ENCODE peak calls at places on chromosomes 13 and 19, in five cellular contexts. W is HEK293T; E is stimulated activated CD4-positive, alpha-beta T cell treated with anti-CD3 and anti-CD28 coated beads, Interleukin-2, amount 100 ng/mL, for 24 hours; S is AML-193; V is left cardiac atrium. M is an unnamed sample.
A peak's percentile ranks its signal among the peaks of the same experiment; 100 is the strongest.

GRCh38 chr19:47891923-47892666 is 6.0 kb upstream of the SULT2A1 start:
- DNase-seq in W (no peak), V (no peak), E (no peak), S (no peak), M (peak; percentile 41)

GRCh38 chr19:17840019-17840418 is 7.8 kb downstream of the JAK3 start:
- DNase-seq in E (no peak), W (no peak), S (no peak), V (no peak), M (no peak)

GRCh38 chr13:110421696-110422395 is 114.8 kb downstream of the COL4A2 start:
- DNase-seq in W (no peak), S (no peak), E (no peak), V (no peak), M (no peak)

GRCh38 chr19:389935-390289 is 19.0 kb downstream of the C2CD4C start:
- DNase-seq in S (no peak), W (no peak), V (no peak), E (no peak), M (no peak)

GRCh38 chr13:97506511-97506910 is 72.5 kb downstream of the RAP2A start:
- DNase-seq in W (no peak), V (no peak), S (no peak), E (no peak), M (no peak)

GRCh38 chr13:110771194-110771593 is 57.7 kb downstream of the ING1 start:
- DNase-seq in W (no peak), V (no peak), S (no peak), E (no peak), M (no peak)

GRCh38 chr13:112926993-112927392 is 42.0 kb upstream of the MCF2L start:
- DNase-seq in S (no peak), W (no peak), V (no peak), E (no peak), M (no peak)

GRCh38 chr13:44752184-44752583 is 176.1 kb upstream of the TSC22D1 start:
- DNase-seq in S (no peak), E (no peak), V (no peak), W (no peak), M (no peak)

GRCh38 chr19:5665781-5666513 is 14.4 kb downstream of the MICOS13 start:
- DNase-seq in V (no peak), E (no peak), S (no peak), W (no peak), M (no peak)

M was measured in stomach.